ENCODE peak calls at places on chromosomes 11 and 22, in four cellular contexts. One of them, this sample, is unnamed.

GRCh38 chr11:35852056-35852455 is 91.8 kb upstream of the LDLRAD3 start:
- DNase-seq in A549: no peak
- DNase-seq in HepG2: no peak
- DNase-seq in K562: no peak
- DNase-seq in this sample: no peak

GRCh38 chr22:37019309-37020191 is at the start of the genes MPST and TST:
- DNase-seq in A549: peak; percentile 63
- DNase-seq in HepG2: peak; percentile 62
- DNase-seq in K562: peak; percentile 81
- DNase-seq in this sample: no peak

GRCh38 chr11:84384637-84385227 is 1098.6 kb upstream of the CCDC90B start:
- DNase-seq in A549: peak; percentile 49
- DNase-seq in HepG2: peak; percentile 30
- DNase-seq in K562: peak; percentile 27
- DNase-seq in this sample: no peak

GRCh38 chr11:93089474-93090102 is 108.2 kb downstream of the SLC36A4 start:
- DNase-seq in A549: peak; percentile 43
- DNase-seq in HepG2: peak; percentile 17
- DNase-seq in K562: no peak
- DNase-seq in this sample: no peak

GRCh38 chr11:14861680-14862079 is 30.4 kb downstream of the CYP2R1 start:
- DNase-seq in A549: no peak
- DNase-seq in HepG2: peak; percentile 67
- DNase-seq in K562: no peak
- DNase-seq in this sample: no peak

GRCh38 chr22:49162841-49163240 is 664.8 kb downstream of the BRD1 start:
- DNase-seq in A549: no peak
- DNase-seq in HepG2: no peak
- DNase-seq in K562: no peak
- DNase-seq in this sample: no peak

GRCh38 chr11:33742249-33742851 is 6.1 kb upstream of the CD59 start:
- DNase-seq in A549: no peak
- DNase-seq in HepG2: no peak
- DNase-seq in K562: no peak
- DNase-seq in this sample: no peak

GRCh38 chr11:96200243-96200642 is 142.8 kb downstream of the MAML2 start:
- DNase-seq in A549: peak; percentile 19
- DNase-seq in HepG2: no peak
- DNase-seq in K562: no peak
- DNase-seq in this sample: no peak

GRCh38 chr11:126339866-126340434 is 15.5 kb upstream of the ST3GAL4 start:
- DNase-seq in A549: peak; percentile 64
- DNase-seq in HepG2: no peak
- DNase-seq in K562: no peak
- DNase-seq in this sample: no peak

GRCh38 chr11:77799338-77799737 is 21.2 kb downstream of the RSF1 start:
- DNase-seq in A549: no peak
- DNase-seq in HepG2: no peak
- DNase-seq in K562: no peak
- DNase-seq in this sample: no peak

GRCh38 chr22:24105018-24105360 is 76.3 kb upstream of the SUSD2 start:
- DNase-seq in A549: no peak
- DNase-seq in HepG2: no peak
- DNase-seq in K562: no peak
- DNase-seq in this sample: no peak

GRCh38 chr22:20221421-20222340 is 46.4 kb downstream of the RTN4R start:
- DNase-seq in A549: no peak
- DNase-seq in HepG2: no peak
- DNase-seq in K562: no peak
- DNase-seq in this sample: no peak

GRCh38 chr11:7019500-7020182 is 505 bp downstream of the ZNF214 start:
- DNase-seq in A549: no peak
- DNase-seq in HepG2: no peak
- DNase-seq in K562: no peak
- DNase-seq in this sample: no peak

GRCh38 chr22:46627806-46628482 is 7.8 kb downstream of the GRAMD4 start:
- DNase-seq in A549: no peak
- DNase-seq in HepG2: no peak
- DNase-seq in K562: no peak
- DNase-seq in this sample: no peak

GRCh38 chr11:134047586-134047999 is 21.3 kb upstream of the JAM3 start:
- DNase-seq in A549: no peak
- DNase-seq in HepG2: no peak
- DNase-seq in K562: peak; percentile 23
- DNase-seq in this sample: no peak

GRCh38 chr11:10528121-10528520 is 12.9 kb downstream of the RNF141 start:
- DNase-seq in A549: no peak
- DNase-seq in HepG2: no peak
- DNase-seq in K562: no peak
- DNase-seq in this sample: no peak

GRCh38 chr11:116788534-116788933 is 711 bp upstream of the ZPR1 start:
- DNase-seq in A549: no peak
- DNase-seq in HepG2: no peak
- DNase-seq in K562: no peak
- DNase-seq in this sample: no peak

GRCh38 chr22:38257650-38258246 is 15.1 kb downstream of the TMEM184B start:
- DNase-seq in A549: no peak
- DNase-seq in HepG2: no peak
- DNase-seq in K562: no peak
- DNase-seq in this sample: no peak

GRCh38 chr11:134675983-134676382 is 263.9 kb upstream of the B3GAT1 start:
- DNase-seq in A549: no peak
- DNase-seq in HepG2: no peak
- DNase-seq in K562: no peak
- DNase-seq in this sample: no peak

GRCh38 chr11:37282367-37282766 is 684.3 kb upstream of the RAG2 start:
- DNase-seq in A549: no peak
- DNase-seq in HepG2: no peak
- DNase-seq in K562: no peak
- DNase-seq in this sample: no peak

GRCh38 chr22:37328017-37328416 is 45.7 kb downstream of the CYTH4 start:
- DNase-seq in A549: peak; percentile 67
- DNase-seq in HepG2: no peak
- DNase-seq in K562: no peak
- DNase-seq in this sample: no peak

GRCh38 chr11:65743928-65744698 is 23.5 kb upstream of the RNASEH2C start:
- DNase-seq in A549: peak; percentile 76
- DNase-seq in HepG2: peak; percentile 82
- DNase-seq in K562: peak; percentile 45
- DNase-seq in this sample: no peak
- TF ChIP-seq POLR2AphosphoS2 in A549: no peak
- TF ChIP-seq POLR2AphosphoS2 in HepG2: no peak
- TF ChIP-seq POLR2AphosphoS2 in K562: no peak
- TF ChIP-seq POLR2AphosphoS2 in this sample: no peak

GRCh38 chr11:17699157-17700114 is 19.9 kb upstream of the MYOD1 start:
- DNase-seq in A549: no peak
- DNase-seq in HepG2: no peak
- DNase-seq in K562: peak; percentile 56
- DNase-seq in this sample: no peak
- TF ChIP-seq POLR2AphosphoS2 in A549: no peak
- TF ChIP-seq POLR2AphosphoS2 in HepG2: no peak
- TF ChIP-seq POLR2AphosphoS2 in K562: no peak
- TF ChIP-seq POLR2AphosphoS2 in this sample: no peak

DNA sequence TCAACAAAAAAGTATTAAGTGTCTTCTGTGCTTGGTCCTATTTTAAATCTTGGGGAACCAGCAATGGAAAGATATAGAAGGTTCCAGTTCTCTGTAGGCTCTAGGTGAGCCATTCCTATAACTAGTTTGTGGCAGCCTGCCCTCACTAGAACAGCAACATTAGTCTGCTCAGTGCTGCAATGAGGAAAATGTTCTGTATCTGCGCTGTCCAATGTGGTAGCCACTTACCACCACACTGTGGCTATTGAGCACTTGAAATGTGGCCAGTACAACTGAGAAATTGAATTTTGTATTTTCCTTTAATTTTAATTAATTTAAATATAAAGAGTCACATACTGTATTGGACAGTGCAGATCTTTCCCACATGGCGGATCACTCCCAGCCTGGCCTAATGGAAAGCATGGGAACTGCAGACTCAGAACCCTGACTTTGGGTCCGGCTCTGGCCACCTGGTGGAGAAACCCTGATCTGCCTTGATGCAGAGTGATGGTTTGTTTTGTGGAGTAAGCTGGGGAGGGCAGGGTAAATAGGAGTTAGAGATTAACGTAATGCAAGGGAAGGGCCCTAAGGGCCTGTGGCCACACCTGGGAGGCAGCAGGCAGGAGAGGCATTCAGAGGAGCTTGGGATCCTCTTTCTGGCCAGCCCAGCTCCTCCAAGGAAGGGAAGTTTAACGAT is 101.0 kb downstream of the ME3 start:
- DNase-seq in A549: peak; percentile 88
- DNase-seq in HepG2: peak; percentile 69
- DNase-seq in K562: peak; percentile 70
- DNase-seq in this sample: no peak
- TF ChIP-seq POLR2AphosphoS2 in A549: no peak
- TF ChIP-seq POLR2AphosphoS2 in HepG2: no peak
- TF ChIP-seq POLR2AphosphoS2 in K562: no peak
- TF ChIP-seq POLR2AphosphoS2 in this sample: no peak

GRCh38 chr11:73921180-73921579 is 29.6 kb upstream of the DNAJB13 start:
- DNase-seq in A549: no peak
- DNase-seq in HepG2: no peak
- DNase-seq in K562: no peak
- DNase-seq in this sample: no peak
- TF ChIP-seq POLR2AphosphoS2 in A549: no peak
- TF ChIP-seq POLR2AphosphoS2 in HepG2: no peak
- TF ChIP-seq POLR2AphosphoS2 in K562: no peak
- TF ChIP-seq POLR2AphosphoS2 in this sample: no peak

DNA sequence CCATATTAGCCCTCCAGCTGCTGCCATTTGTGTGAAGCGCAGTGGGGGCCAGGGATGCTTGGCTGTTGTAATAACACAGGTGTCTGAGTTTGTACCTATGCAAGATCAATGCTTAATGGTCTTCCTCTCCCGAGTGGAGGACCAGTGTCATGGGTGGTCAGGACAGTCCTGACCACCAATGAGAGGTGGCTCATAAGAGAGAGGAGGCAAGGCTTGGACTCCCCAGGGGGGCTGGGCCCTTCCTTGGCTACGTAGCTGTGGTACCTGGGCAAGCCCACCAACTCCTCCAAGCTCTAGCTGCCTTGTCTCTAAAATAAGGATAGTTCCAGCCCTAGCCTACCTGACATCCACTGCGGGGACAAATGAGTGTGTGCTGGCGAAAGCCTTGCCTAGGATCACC is 79.2 kb downstream of the OSBP2 start:
- DNase-seq in A549: no peak
- DNase-seq in HepG2: no peak
- DNase-seq in K562: no peak
- DNase-seq in this sample: no peak
- TF ChIP-seq POLR2AphosphoS2 in A549: no peak
- TF ChIP-seq POLR2AphosphoS2 in HepG2: no peak
- TF ChIP-seq POLR2AphosphoS2 in K562: no peak
- TF ChIP-seq POLR2AphosphoS2 in this sample: no peak